ENCODE peak calls at places on chromosome 2, in seven cellular contexts. Q, P, M, W, J, N and E are unnamed samples.

GRCh38 chr2:232276084-232276738 is 102.3 kb upstream of the ALPP start:
- DNase-seq in Q (no peak), P (no peak), M (no peak), W (no peak), J (no peak), N (no peak), E (no peak)

GRCh38 chr2:11419781-11420180 is 46.2 kb downstream of the E2F6 start:
- DNase-seq in Q (no peak), P (no peak), M (no peak), W (no peak), J (no peak), N (peak; percentile 27), E (no peak)

GRCh38 chr2:238163494-238164198 is 4.9 kb downstream of the ERFE start:
- DNase-seq in Q (no peak), P (no peak), M (no peak), W (no peak), J (no peak), N (no peak), E (no peak)

GRCh38 chr2:211454684-211455083 is 898.3 kb downstream of the CPS1 start:
- DNase-seq in Q (no peak), P (no peak), M (no peak), W (no peak), J (no peak), N (no peak), E (no peak)

GRCh38 chr2:126634273-126634861 is 21.6 kb upstream of the GYPC start:
- DNase-seq in Q (no peak), P (peak; percentile 10), M (no peak), W (no peak), J (peak; percentile 17), N (peak; percentile 42), E (peak; percentile 9)

GRCh38 chr2:8604262-8604661 is 77.6 kb upstream of the ID2 start:
- DNase-seq in Q (no peak), P (no peak), M (no peak), W (no peak), J (no peak), N (no peak), E (no peak)

GRCh38 chr2:19460761-19461160 is 102.3 kb upstream of the OSR1 start:
- DNase-seq in Q (no peak), P (no peak), M (no peak), W (no peak), J (no peak), N (no peak), E (no peak)

GRCh38 chr2:62919041-62919440 is 131.6 kb upstream of the OTX1 start:
- DNase-seq in Q (no peak), P (no peak), M (no peak), W (no peak), J (no peak), N (no peak), E (no peak)

GRCh38 chr2:238920601-238921001 is 72.7 kb downstream of the TWIST2 start:
- DNase-seq in Q (no peak), P (no peak), M (no peak), W (peak; percentile 63), J (no peak), N (no peak), E (no peak)

GRCh38 chr2:204365778-204366177 is 179.5 kb upstream of the PARD3B start:
- DNase-seq in Q (no peak), P (no peak), M (no peak), W (no peak), J (no peak), N (no peak), E (no peak)

GRCh38 chr2:45852450-45853150 is 201.1 kb downstream of the PRKCE start:
- DNase-seq in Q (no peak), P (no peak), M (no peak), W (no peak), J (no peak), N (no peak), E (no peak)

GRCh38 chr2:68766378-68766845 is 31.8 kb downstream of the ARHGAP25 start:
- DNase-seq in Q (peak; percentile 92), P (no peak), M (peak; percentile 48), W (peak; percentile 71), J (peak; percentile 82), N (peak; percentile 93), E (peak; percentile 92)

GRCh38 chr2:121201796-121202195 is 83.2 kb downstream of the TFCP2L1 start:
- DNase-seq in Q (no peak), P (no peak), M (no peak), W (peak; percentile 64), J (no peak), N (no peak), E (no peak)

GRCh38 chr2:44974064-44974715 is 32.7 kb downstream of the SIX3 start:
- DNase-seq in Q (peak; percentile 22), P (peak; percentile 50), M (no peak), W (no peak), J (no peak), N (peak; percentile 50), E (no peak)

GRCh38 chr2:1634681-1635341 is 109.5 kb downstream of the PXDN start:
- DNase-seq in Q (no peak), P (no peak), M (peak; percentile 19), W (no peak), J (no peak), N (no peak), E (no peak)

GRCh38 chr2:169716229-169716886 is 17.3 kb upstream of the KLHL23 start:
- DNase-seq in Q (peak; percentile 73), P (no peak), M (peak; percentile 30), W (no peak), J (no peak), N (peak; percentile 67), E (no peak)

GRCh38 chr2:128690431-128690830 is 371.8 kb upstream of the HS6ST1 start:
- DNase-seq in Q (no peak), P (no peak), M (no peak), W (peak; percentile 35), J (no peak), N (no peak), E (no peak)

GRCh38 chr2:105576440-105577241 is 168.1 kb upstream of the NCK2 start:
- DNase-seq in Q (peak; percentile 87), P (no peak), M (no peak), W (no peak), J (peak; percentile 52), N (peak; percentile 85), E (peak; percentile 57)

GRCh38 chr2:120810639-120811038 is 75.0 kb downstream of the GLI2 start:
- DNase-seq in Q (no peak), P (no peak), M (no peak), W (no peak), J (no peak), N (no peak), E (no peak)

GRCh38 chr2:96575790-96576456 is 39.4 kb downstream of the ARID5A start:
- DNase-seq in Q (no peak), P (no peak), M (no peak), W (no peak), J (no peak), N (no peak), E (no peak)

GRCh38 chr2:207066784-207067460 is 98.8 kb downstream of the KLF7 start:
- DNase-seq in Q (peak; percentile 77), P (no peak), M (no peak), W (no peak), J (no peak), N (no peak), E (no peak)

GRCh38 chr2:237411683-237412349 is 2.1 kb downstream of the COL6A3 start:
- DNase-seq in Q (peak; percentile 38), P (no peak), M (no peak), W (no peak), J (no peak), N (peak; percentile 63), E (no peak)

GRCh38 chr2:169486487-169486886 is 7.2 kb downstream of the BBS5 start:
- DNase-seq in Q (no peak), P (no peak), M (no peak), W (no peak), J (no peak), N (no peak), E (no peak)

GRCh38 chr2:12363569-12363968 is 353.2 kb upstream of the TRIB2 start:
- DNase-seq in Q (no peak), P (no peak), M (no peak), W (no peak), J (no peak), N (peak; percentile 22), E (no peak)

GRCh38 chr2:10318345-10318744 is 15.6 kb downstream of the HPCAL1 start:
- DNase-seq in Q (no peak), P (no peak), M (no peak), W (peak; percentile 43), J (no peak), N (no peak), E (no peak)

GRCh38 chr2:191864623-191865521 is 18.0 kb upstream of the CAVIN2 start:
- DNase-seq in Q (peak; percentile 75), P (no peak), M (no peak), W (no peak), J (no peak), N (peak; percentile 66), E (no peak)
- H3K4me1 ChIP-seq in Q (peaks cover 6% of the 10 kb centered on the region), P (peaks cover 24% of the 10 kb centered on the region), M (peaks cover 14% of the 10 kb centered on the region), W (peaks cover 22% of the 10 kb centered on the region), J (no peaks in the 10 kb centered on the region), N (peaks cover 10% of the 10 kb centered on the region), E (no peaks in the 10 kb centered on the region)

GRCh38 chr2:74426181-74426758 is 4.7 kb downstream of the WDR54 start:
- DNase-seq in Q (no peak), P (no peak), M (no peak), W (no peak), J (no peak), N (no peak), E (no peak)
- H3K36me3 ChIP-seq in Q (peaks cover 61% of the 10 kb centered on the region), P (peaks cover 29% of the 10 kb centered on the region), M (peaks cover 68% of the 10 kb centered on the region), W (peaks cover 45% of the 10 kb centered on the region), J (no peaks in the 10 kb centered on the region), N (peaks cover 27% of the 10 kb centered on the region), E (peaks cover 5% of the 10 kb centered on the region)

GRCh38 chr2:165891345-165891744 is 62.2 kb downstream of the TTC21B start:
- DNase-seq in Q (no peak), P (no peak), M (no peak), W (no peak), J (no peak), N (no peak), E (no peak)

GRCh38 chr2:165895974-165896373 is 57.6 kb downstream of the TTC21B start:
- DNase-seq in Q (no peak), P (no peak), M (no peak), W (no peak), J (no peak), N (no peak), E (no peak)

GRCh38 chr2:165892541-165892940 is 61.0 kb downstream of the TTC21B start:
- DNase-seq in Q (no peak), P (no peak), M (no peak), W (no peak), J (no peak), N (no peak), E (no peak)

GRCh38 chr2:165891943-165892342 is 61.6 kb downstream of the TTC21B start:
- DNase-seq in Q (no peak), P (no peak), M (no peak), W (no peak), J (no peak), N (no peak), E (no peak)

DNA sequence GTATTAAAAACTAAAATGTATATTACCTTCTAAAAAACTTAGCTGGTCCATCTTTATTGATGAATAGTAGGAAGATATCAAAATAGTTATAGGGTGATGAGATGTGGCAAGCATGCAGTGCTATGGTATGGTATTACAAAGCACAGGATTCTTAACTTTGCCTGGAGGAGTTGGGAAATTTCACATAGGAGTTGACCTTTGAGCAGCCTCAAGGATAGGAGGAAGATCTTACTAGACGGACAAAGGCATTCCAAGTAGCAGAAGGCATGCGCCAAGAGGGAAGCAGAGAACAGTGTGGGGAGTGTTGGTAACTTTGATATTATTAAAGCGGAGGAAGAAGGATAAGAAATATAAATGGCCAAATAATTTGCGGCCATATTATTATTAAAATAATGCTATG is 60.0 kb downstream of the TTC21B start:
- DNase-seq in Q (no peak), P (no peak), M (no peak), W (no peak), J (no peak), N (no peak), E (no peak)
- H3K4me1 ChIP-seq in Q (no peaks in the 10 kb centered on the region), P (no peaks in the 10 kb centered on the region), M (no peaks in the 10 kb centered on the region), W (no peaks in the 10 kb centered on the region), J (no peaks in the 10 kb centered on the region), N (peaks cover 7% of the 10 kb centered on the region), E (no peaks in the 10 kb centered on the region)

GRCh38 chr2:190970170-190970569 is 43.8 kb downstream of the STAT1 start:
- DNase-seq in Q (no peak), P (no peak), M (no peak), W (no peak), J (no peak), N (no peak), E (no peak)
- H3K36me3 ChIP-seq in Q (peaks cover 29% of the 10 kb centered on the region), P (peaks cover 13% of the 10 kb centered on the region), M (peaks cover 98% of the 10 kb centered on the region), W (peaks cover 58% of the 10 kb centered on the region), J (peaks cover 90% of the 10 kb centered on the region), N (peaks cover 24% of the 10 kb centered on the region), E (peaks cover 98% of the 10 kb centered on the region)